ENCODE peak calls at places on chromosome 12, in nine cellular contexts. E, X, W, G, S, O, U, A and N are unnamed samples.

GRCh38 chr12:91786490-91787272 is 359.0 kb downstream of the BTG1 start:
- DNase-seq in E (no peak), X (no peak), W (no peak), G (no peak), S (no peak), O (no peak), U (no peak), A (no peak), N (no peak)

GRCh38 chr12:50913224-50913623 is 39.1 kb upstream of the HIGD1C start:
- DNase-seq in E (no peak), X (no peak), W (no peak), G (no peak), S (no peak), O (no peak), U (no peak), A (no peak), N (no peak)

GRCh38 chr12:49342914-49343731 is 3.6 kb upstream of the DNAJC22 start:
- DNase-seq in E (no peak), X (no peak), W (no peak), G (no peak), S (no peak), O (no peak), U (no peak), A (no peak), N (peak; percentile 69)

GRCh38 chr12:49705479-49706267 is 1.5 kb downstream of the FMNL3 start:
- DNase-seq in E (no peak), X (no peak), W (no peak), G (peak; percentile 47), S (no peak), O (peak; percentile 80), U (no peak), A (no peak), N (peak; percentile 7)

GRCh38 chr12:12784911-12785814 is at the start of gene APOLD1:
- DNase-seq in E (no peak), X (no peak), W (no peak), G (no peak), S (no peak), O (peak; percentile 81), U (no peak), A (no peak), N (no peak)

GRCh38 chr12:128387811-128388422 is 120.9 kb downstream of the TMEM132C start:
- DNase-seq in E (no peak), X (no peak), W (peak; percentile 37), G (peak; percentile 33), S (no peak), O (no peak), U (peak; percentile 9), A (peak; percentile 29), N (no peak)

GRCh38 chr12:4178424-4179184 is 95.0 kb upstream of the CCND2 start:
- DNase-seq in E (no peak), X (no peak), W (no peak), G (no peak), S (no peak), O (no peak), U (no peak), A (no peak), N (no peak)

GRCh38 chr12:111455448-111456320 is 50.0 kb downstream of the SH2B3 start:
- DNase-seq in E (no peak), X (no peak), W (no peak), G (no peak), S (no peak), O (peak; percentile 76), U (no peak), A (no peak), N (no peak)

GRCh38 chr12:15815730-15816129 is 26.5 kb upstream of the EPS8 start:
- DNase-seq in E (no peak), X (no peak), W (no peak), G (no peak), S (no peak), O (no peak), U (no peak), A (no peak), N (no peak)

GRCh38 chr12:5944053-5944452 is 1.0 kb downstream of the ANO2 start:
- DNase-seq in E (no peak), X (no peak), W (no peak), G (no peak), S (no peak), O (no peak), U (no peak), A (no peak), N (no peak)